ENCODE peak calls at places on chromosomes 6 and 20, in ten cellular contexts. T, K, E, M, N, X, J, F, Z and O are unnamed samples.

GRCh38 chr20:58511861-58512260 is 3.3 kb downstream of the APCDD1L start:
- DNase-seq in T (peak), K (no peak), E (no peak), M (no peak), N (no peak), X (no peak), J (peak), F (no peak), Z (no peak), O (no peak)

GRCh38 chr20:63513207-63513606 is 7.4 kb upstream of the PPDPF start:
- DNase-seq in T (no peak), K (no peak), E (no peak), M (no peak), N (no peak), X (no peak), J (no peak), F (no peak), Z (no peak), O (no peak)

GRCh38 chr6:47722178-47722577 is 23.8 kb downstream of the ADGRF4 start:
- DNase-seq in T (no peak), K (no peak), E (no peak), M (no peak), N (no peak), X (no peak), J (peak), F (no peak), Z (no peak), O (no peak)

GRCh38 chr20:54566224-54566750 is 90.9 kb downstream of the DOK5 start:
- DNase-seq in T (no peak), K (no peak), E (no peak), M (no peak), N (no peak), X (no peak), J (no peak), F (no peak), Z (no peak), O (no peak)

GRCh38 chr6:113842165-113842564 is 15.0 kb upstream of the MARCKS start:
- DNase-seq in T (no peak), K (no peak), E (no peak), M (no peak), N (no peak), X (no peak), J (peak), F (no peak), Z (peak), O (no peak)

GRCh38 chr6:4585682-4586468 is 190.3 kb upstream of the CDYL start:
- DNase-seq in T (no peak), K (no peak), E (no peak), M (no peak), N (no peak), X (no peak), J (no peak), F (no peak), Z (peak), O (no peak)

GRCh38 chr6:79574636-79575035 is 37.4 kb upstream of the LCA5 start:
- DNase-seq in T (peak), K (no peak), E (no peak), M (no peak), N (no peak), X (no peak), J (peak), F (no peak), Z (peak), O (no peak)

GRCh38 chr20:12315652-12316051 is 398.0 kb downstream of the BTBD3 start:
- DNase-seq in T (no peak), K (no peak), E (no peak), M (no peak), N (no peak), X (no peak), J (no peak), F (no peak), Z (no peak), O (no peak)

GRCh38 chr6:21091411-21091810 is 502.1 kb upstream of the SOX4 start:
- DNase-seq in T (no peak), K (no peak), E (no peak), M (no peak), N (no peak), X (no peak), J (no peak), F (no peak), Z (no peak), O (no peak)

GRCh38 chr6:157538163-157538562 is 157.2 kb downstream of the ZDHHC14 start:
- DNase-seq in T (no peak), K (no peak), E (no peak), M (no peak), N (no peak), X (no peak), J (no peak), F (no peak), Z (no peak), O (no peak)

GRCh38 chr6:156933201-156934053 is 156.2 kb downstream of the ARID1B start:
- DNase-seq in T (peak), K (no peak), E (no peak), M (no peak), N (no peak), X (no peak), J (no peak), F (no peak), Z (peak), O (no peak)

GRCh38 chr6:15987569-15987968 is 141.3 kb upstream of the MYLIP start:
- DNase-seq in T (peak), K (no peak), E (no peak), M (no peak), N (no peak), X (no peak), J (peak), F (no peak), Z (peak), O (no peak)

GRCh38 chr6:144528605-144529425 is 243.7 kb downstream of the UTRN start:
- DNase-seq in T (peak), K (no peak), E (no peak), M (no peak), N (no peak), X (no peak), J (peak), F (no peak), Z (peak), O (no peak)

GRCh38 chr6:93136111-93136510 is 283.2 kb downstream of the EPHA7 start:
- DNase-seq in T (no peak), K (no peak), E (no peak), M (no peak), N (no peak), X (no peak), J (no peak), F (no peak), Z (peak), O (no peak)

GRCh38 chr20:8076505-8077498 is 55.3 kb upstream of the PLCB1 start:
- DNase-seq in T (no peak), K (no peak), E (no peak), M (no peak), N (no peak), X (no peak), J (no peak), F (no peak), Z (peak), O (no peak)

GRCh38 chr6:158322724-158323560 is 10.7 kb downstream of the TULP4 start:
- DNase-seq in T (no peak), K (peak), E (no peak), M (no peak), N (no peak), X (no peak), J (no peak), F (no peak), Z (no peak), O (no peak)

GRCh38 chr6:36917541-36918193 is 31.9 kb downstream of the C6orf89 start:
- DNase-seq in T (no peak), K (no peak), E (peak), M (no peak), N (no peak), X (no peak), J (no peak), F (peak), Z (no peak), O (no peak)

GRCh38 chr20:4573564-4574355 is 147.9 kb upstream of the PRND start:
- DNase-seq in T (no peak), K (no peak), E (no peak), M (no peak), N (no peak), X (no peak), J (peak), F (no peak), Z (no peak), O (no peak)

GRCh38 chr20:50042370-50043313 is 59.9 kb downstream of the SNAI1 start:
- DNase-seq in T (no peak), K (no peak), E (no peak), M (no peak), N (no peak), X (no peak), J (no peak), F (no peak), Z (no peak), O (no peak)

GRCh38 chr20:58511364-58511763 is 3.8 kb downstream of the APCDD1L start:
- DNase-seq in T (no peak), K (no peak), E (no peak), M (no peak), N (no peak), X (no peak), J (peak), F (no peak), Z (no peak), O (no peak)

GRCh38 chr6:161163466-161164181 is 110.2 kb downstream of the AGPAT4 start:
- DNase-seq in T (peak), K (no peak), E (no peak), M (no peak), N (no peak), X (no peak), J (no peak), F (no peak), Z (no peak), O (no peak)

GRCh38 chr20:31920275-31920855 is 31.5 kb downstream of the PDRG1 start:
- DNase-seq in T (peak), K (no peak), E (no peak), M (no peak), N (no peak), X (no peak), J (no peak), F (no peak), Z (peak), O (no peak)